ENCODE peak calls at places on chromosomes 3 and 15, in four cellular contexts. One of them, this sample, is unnamed.
A peak's percentile ranks its signal among the peaks of the same experiment; 100 is the strongest.

GRCh38 chr15:73851679-73852078 is 21.7 kb upstream of the TBC1D21 start:
- DNase-seq in CD8-positive, alpha-beta T cell: peak; percentile 5
- DNase-seq in bronchial epithelial cell: peak; percentile 49
- DNase-seq in dorsolateral prefrontal cortex: no peak
- DNase-seq in this sample: peak; percentile 50

GRCh38 chr3:72517804-72518442 is 330.3 kb downstream of the SHQ1 start:
- DNase-seq in CD8-positive, alpha-beta T cell: no peak
- DNase-seq in bronchial epithelial cell: no peak
- DNase-seq in dorsolateral prefrontal cortex: no peak
- DNase-seq in this sample: no peak

GRCh38 chr3:51434746-51435323 is 43.8 kb downstream of the RBM15B start:
- DNase-seq in bronchial epithelial cell: peak; percentile 66
- DNase-seq in CD8-positive, alpha-beta T cell: peak; percentile 1
- DNase-seq in dorsolateral prefrontal cortex: no peak
- DNase-seq in this sample: peak; percentile 43

GRCh38 chr15:50190166-50190570 is 8.2 kb downstream of the SLC27A2 start:
- DNase-seq in bronchial epithelial cell: no peak
- DNase-seq in CD8-positive, alpha-beta T cell: no peak
- DNase-seq in dorsolateral prefrontal cortex: no peak
- DNase-seq in this sample: no peak

GRCh38 chr3:82114589-82114988 is 353.1 kb upstream of the GBE1 start:
- DNase-seq in CD8-positive, alpha-beta T cell: no peak
- DNase-seq in bronchial epithelial cell: no peak
- DNase-seq in dorsolateral prefrontal cortex: no peak
- DNase-seq in this sample: no peak

GRCh38 chr3:66816110-66816761 is 181.9 kb upstream of the KBTBD8 start:
- DNase-seq in bronchial epithelial cell: peak; percentile 55
- DNase-seq in CD8-positive, alpha-beta T cell: no peak
- DNase-seq in dorsolateral prefrontal cortex: no peak
- DNase-seq in this sample: peak; percentile 13

GRCh38 chr3:13217736-13218540 is 144.7 kb upstream of the IQSEC1 start:
- DNase-seq in CD8-positive, alpha-beta T cell: no peak
- DNase-seq in bronchial epithelial cell: peak; percentile 90
- DNase-seq in dorsolateral prefrontal cortex: no peak
- DNase-seq in this sample: peak; percentile 87

GRCh38 chr15:53586815-53587214 is 172.6 kb downstream of the WDR72 start:
- DNase-seq in CD8-positive, alpha-beta T cell: no peak
- DNase-seq in dorsolateral prefrontal cortex: peak; percentile 58
- DNase-seq in bronchial epithelial cell: peak; percentile 49
- DNase-seq in this sample: peak; percentile 36

GRCh38 chr3:18233987-18234716 is 191.0 kb downstream of the SATB1 start:
- DNase-seq in bronchial epithelial cell: no peak
- DNase-seq in CD8-positive, alpha-beta T cell: no peak
- DNase-seq in dorsolateral prefrontal cortex: no peak
- DNase-seq in this sample: no peak

GRCh38 chr3:178436773-178437172 is 99.5 kb upstream of the KCNMB2 start:
- DNase-seq in dorsolateral prefrontal cortex: no peak
- DNase-seq in CD8-positive, alpha-beta T cell: no peak
- DNase-seq in bronchial epithelial cell: peak; percentile 46
- DNase-seq in this sample: no peak

GRCh38 chr3:129795596-129795995 is 97.9 kb downstream of the TMCC1 start:
- DNase-seq in CD8-positive, alpha-beta T cell: no peak
- DNase-seq in bronchial epithelial cell: peak; percentile 93
- DNase-seq in dorsolateral prefrontal cortex: no peak
- DNase-seq in this sample: peak; percentile 88

GRCh38 chr3:127393131-127393820 is 105.4 kb upstream of the PRR20G start:
- DNase-seq in CD8-positive, alpha-beta T cell: no peak
- DNase-seq in bronchial epithelial cell: no peak
- DNase-seq in dorsolateral prefrontal cortex: no peak
- DNase-seq in this sample: no peak

GRCh38 chr15:90642464-90643300 is 74.5 kb upstream of the BLM start:
- DNase-seq in bronchial epithelial cell: no peak
- DNase-seq in CD8-positive, alpha-beta T cell: no peak
- DNase-seq in dorsolateral prefrontal cortex: no peak
- DNase-seq in this sample: peak; percentile 79

GRCh38 chr3:46245155-46245554 is 2.9 kb downstream of the CCR3 start:
- DNase-seq in bronchial epithelial cell: no peak
- DNase-seq in CD8-positive, alpha-beta T cell: no peak
- DNase-seq in dorsolateral prefrontal cortex: no peak
- DNase-seq in this sample: no peak

GRCh38 chr15:99324082-99324620 is 72.9 kb downstream of the LRRC28 start:
- DNase-seq in bronchial epithelial cell: peak; percentile 91
- DNase-seq in CD8-positive, alpha-beta T cell: no peak
- DNase-seq in dorsolateral prefrontal cortex: no peak
- DNase-seq in this sample: peak; percentile 85

GRCh38 chr15:63678383-63678782 is 81.2 kb downstream of the FBXL22 start:
- DNase-seq in dorsolateral prefrontal cortex: no peak
- DNase-seq in bronchial epithelial cell: no peak
- DNase-seq in CD8-positive, alpha-beta T cell: no peak
- DNase-seq in this sample: no peak

GRCh38 chr15:99406120-99406519 is 154.8 kb downstream of the LRRC28 start:
- DNase-seq in dorsolateral prefrontal cortex: no peak
- DNase-seq in CD8-positive, alpha-beta T cell: no peak
- DNase-seq in bronchial epithelial cell: no peak
- DNase-seq in this sample: no peak

GRCh38 chr3:62638316-62638715 is 236.9 kb downstream of the CADPS start:
- DNase-seq in bronchial epithelial cell: no peak
- DNase-seq in dorsolateral prefrontal cortex: no peak
- DNase-seq in CD8-positive, alpha-beta T cell: no peak
- DNase-seq in this sample: no peak

GRCh38 chr3:141486735-141487418 is at the start of gene RASA2:
- DNase-seq in CD8-positive, alpha-beta T cell: peak; percentile 47
- DNase-seq in bronchial epithelial cell: peak; percentile 34
- DNase-seq in dorsolateral prefrontal cortex: peak; percentile 52
- DNase-seq in this sample: peak; percentile 64

GRCh38 chr3:194270627-194271458 is 80.3 kb downstream of the CPN2 start:
- DNase-seq in CD8-positive, alpha-beta T cell: no peak
- DNase-seq in bronchial epithelial cell: no peak
- DNase-seq in dorsolateral prefrontal cortex: peak; percentile 97
- DNase-seq in this sample: peak; percentile 35

GRCh38 chr15:41971893-41972340 is 440 bp downstream of the EHD4 start:
- DNase-seq in CD8-positive, alpha-beta T cell: no peak
- DNase-seq in dorsolateral prefrontal cortex: no peak
- DNase-seq in bronchial epithelial cell: no peak
- DNase-seq in this sample: no peak

GRCh38 chr3:156259896-156260788 is 139.8 kb downstream of the KCNAB1 start:
- DNase-seq in CD8-positive, alpha-beta T cell: no peak
- DNase-seq in bronchial epithelial cell: peak; percentile 27
- DNase-seq in dorsolateral prefrontal cortex: no peak
- DNase-seq in this sample: no peak

GRCh38 chr15:83670628-83671027 is 16.7 kb downstream of the ADAMTSL3 start:
- DNase-seq in bronchial epithelial cell: no peak
- DNase-seq in CD8-positive, alpha-beta T cell: no peak
- DNase-seq in dorsolateral prefrontal cortex: no peak
- DNase-seq in this sample: no peak

GRCh38 chr15:30962079-30962478 is 29.3 kb downstream of the MTMR10 start:
- DNase-seq in bronchial epithelial cell: peak; percentile 91
- DNase-seq in dorsolateral prefrontal cortex: no peak
- DNase-seq in CD8-positive, alpha-beta T cell: no peak
- DNase-seq in this sample: peak; percentile 75

GRCh38 chr3:169769287-169770181 is at the start of gene ACTRT3:
- DNase-seq in CD8-positive, alpha-beta T cell: peak; percentile 34
- DNase-seq in dorsolateral prefrontal cortex: peak; percentile 44
- DNase-seq in bronchial epithelial cell: peak; percentile 61
- DNase-seq in this sample: peak; percentile 73

GRCh38 chr3:167115331-167115934 is 264.7 kb downstream of the ZBBX start:
- DNase-seq in bronchial epithelial cell: no peak
- DNase-seq in dorsolateral prefrontal cortex: no peak
- DNase-seq in CD8-positive, alpha-beta T cell: no peak
- DNase-seq in this sample: no peak

GRCh38 chr15:32994810-32995424 is 199.6 kb downstream of the FMN1 start:
- DNase-seq in dorsolateral prefrontal cortex: no peak
- DNase-seq in bronchial epithelial cell: peak; percentile 55
- DNase-seq in CD8-positive, alpha-beta T cell: no peak
- DNase-seq in this sample: no peak

GRCh38 chr3:12710062-12710461 is 46.1 kb upstream of the RAF1 start:
- DNase-seq in CD8-positive, alpha-beta T cell: no peak
- DNase-seq in dorsolateral prefrontal cortex: no peak
- DNase-seq in bronchial epithelial cell: no peak
- DNase-seq in this sample: no peak

GRCh38 chr15:39232512-39232911 is 348.4 kb upstream of the THBS1 start:
- DNase-seq in CD8-positive, alpha-beta T cell: no peak
- DNase-seq in bronchial epithelial cell: peak; percentile 79
- DNase-seq in dorsolateral prefrontal cortex: no peak
- DNase-seq in this sample: peak; percentile 92

GRCh38 chr15:85477061-85477460 is 96.7 kb downstream of the AKAP13 start:
- DNase-seq in bronchial epithelial cell: peak; percentile 72
- DNase-seq in dorsolateral prefrontal cortex: no peak
- DNase-seq in CD8-positive, alpha-beta T cell: no peak
- DNase-seq in this sample: peak; percentile 73
- H3K4me3 ChIP-seq in bronchial epithelial cell: no peak overlapping the region
- H3K4me3 ChIP-seq in dorsolateral prefrontal cortex: no peak overlapping the region
- H3K4me3 ChIP-seq in CD8-positive, alpha-beta T cell: no peak overlapping the region
- H3K4me3 ChIP-seq in this sample: no peak overlapping the region

GRCh38 chr15:93608643-93609148 is 519.7 kb upstream of the RGMA start:
- DNase-seq in dorsolateral prefrontal cortex: no peak
- DNase-seq in CD8-positive, alpha-beta T cell: no peak
- DNase-seq in bronchial epithelial cell: no peak
- DNase-seq in this sample: no peak
- H3K4me3 ChIP-seq in dorsolateral prefrontal cortex: no peak overlapping the region
- H3K4me3 ChIP-seq in CD8-positive, alpha-beta T cell: no peak overlapping the region
- H3K4me3 ChIP-seq in bronchial epithelial cell: no peak overlapping the region
- H3K4me3 ChIP-seq in this sample: no peak overlapping the region

GRCh38 chr15:96123630-96124187 is 206.8 kb upstream of the NR2F2 start:
- DNase-seq in bronchial epithelial cell: no peak
- DNase-seq in dorsolateral prefrontal cortex: no peak
- DNase-seq in CD8-positive, alpha-beta T cell: no peak
- DNase-seq in this sample: no peak

GRCh38 chr15:96121521-96121920 is 209.0 kb upstream of the NR2F2 start:
- DNase-seq in CD8-positive, alpha-beta T cell: no peak
- DNase-seq in bronchial epithelial cell: no peak
- DNase-seq in dorsolateral prefrontal cortex: no peak
- DNase-seq in this sample: no peak

GRCh38 chr15:96122077-96123027 is 208.1 kb upstream of the NR2F2 start:
- DNase-seq in bronchial epithelial cell: peak; percentile 53
- DNase-seq in CD8-positive, alpha-beta T cell: no peak
- DNase-seq in dorsolateral prefrontal cortex: no peak
- DNase-seq in this sample: peak; percentile 60

GRCh38 chr15:96124436-96124835 is 206.1 kb upstream of the NR2F2 start:
- DNase-seq in dorsolateral prefrontal cortex: no peak
- DNase-seq in CD8-positive, alpha-beta T cell: no peak
- DNase-seq in bronchial epithelial cell: no peak
- DNase-seq in this sample: no peak

DNA sequence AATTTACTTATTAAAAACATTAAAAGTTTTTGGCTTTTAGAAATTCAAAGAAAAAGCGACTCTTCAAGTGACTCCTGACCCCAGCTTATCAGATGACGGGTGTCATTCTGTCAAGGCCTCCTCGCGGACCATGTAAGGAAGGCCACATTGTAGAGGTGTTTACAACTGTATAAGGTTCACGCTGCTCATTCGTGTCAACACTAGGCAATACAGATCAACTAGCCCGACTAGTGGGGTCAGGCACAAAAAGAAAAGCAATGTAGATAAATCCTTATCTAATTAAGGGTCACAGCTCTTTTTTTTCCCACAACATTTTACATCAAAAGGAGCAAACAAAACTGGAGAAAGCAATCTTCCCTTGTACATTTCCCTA is 207.5 kb upstream of the NR2F2 start:
- DNase-seq in CD8-positive, alpha-beta T cell: no peak
- DNase-seq in dorsolateral prefrontal cortex: no peak
- DNase-seq in bronchial epithelial cell: no peak
- DNase-seq in this sample: no peak
- H3K4me3 ChIP-seq in CD8-positive, alpha-beta T cell: no peak overlapping the region
- H3K4me3 ChIP-seq in dorsolateral prefrontal cortex: no peak overlapping the region
- H3K4me3 ChIP-seq in bronchial epithelial cell: no peak overlapping the region
- H3K4me3 ChIP-seq in this sample: no peak overlapping the region

GRCh38 chr3:23129062-23129461 is 74.1 kb upstream of the UBE2E2 start:
- DNase-seq in bronchial epithelial cell: no peak
- DNase-seq in dorsolateral prefrontal cortex: no peak
- DNase-seq in CD8-positive, alpha-beta T cell: no peak
- DNase-seq in this sample: no peak
- H3K4me3 ChIP-seq in bronchial epithelial cell: no peak overlapping the region
- H3K4me3 ChIP-seq in dorsolateral prefrontal cortex: no peak overlapping the region
- H3K4me3 ChIP-seq in CD8-positive, alpha-beta T cell: no peak overlapping the region
- H3K4me3 ChIP-seq in this sample: no peak overlapping the region

GRCh38 chr3:5194801-5195509 is 7.4 kb downstream of the EDEM1 start:
- DNase-seq in CD8-positive, alpha-beta T cell: no peak
- DNase-seq in dorsolateral prefrontal cortex: no peak
- DNase-seq in bronchial epithelial cell: peak; percentile 96
- DNase-seq in this sample: peak; percentile 90
- H3K4me3 ChIP-seq in CD8-positive, alpha-beta T cell: no peak overlapping the region
- H3K4me3 ChIP-seq in dorsolateral prefrontal cortex: no peak overlapping the region
- H3K4me3 ChIP-seq in bronchial epithelial cell: no peak overlapping the region
- H3K4me3 ChIP-seq in this sample: no peak overlapping the region

DNA sequence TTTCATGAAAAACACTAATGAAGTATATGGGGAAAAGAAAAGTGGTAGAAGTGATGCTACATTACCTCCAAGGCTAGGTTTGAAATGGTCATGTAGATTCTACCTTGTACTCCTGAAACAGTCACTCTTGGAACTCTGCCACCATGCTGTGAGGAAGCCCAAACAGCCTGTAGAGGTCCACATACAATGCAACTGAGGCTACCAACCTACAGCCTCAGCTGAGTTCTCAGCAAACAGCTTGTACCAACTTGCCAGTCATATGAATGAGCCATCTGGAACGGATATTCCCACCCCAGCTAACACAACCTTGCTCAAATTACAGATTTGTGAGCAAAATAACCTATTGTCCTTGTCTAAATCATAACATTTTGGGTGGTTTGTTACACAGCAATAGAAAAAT is 193.5 kb downstream of the ULK4 start:
- DNase-seq in bronchial epithelial cell: peak; percentile 85
- DNase-seq in dorsolateral prefrontal cortex: no peak
- DNase-seq in CD8-positive, alpha-beta T cell: no peak
- DNase-seq in this sample: peak; percentile 77
- H3K4me3 ChIP-seq in bronchial epithelial cell: no peak overlapping the region
- H3K4me3 ChIP-seq in dorsolateral prefrontal cortex: no peak overlapping the region
- H3K4me3 ChIP-seq in CD8-positive, alpha-beta T cell: no peak overlapping the region
- H3K4me3 ChIP-seq in this sample: no peak overlapping the region

GRCh38 chr3:52502808-52503350 is 7.7 kb downstream of the STAB1 start:
- DNase-seq in bronchial epithelial cell: no peak
- DNase-seq in CD8-positive, alpha-beta T cell: no peak
- DNase-seq in dorsolateral prefrontal cortex: no peak
- DNase-seq in this sample: no peak

GRCh38 chr3:52504977-52505376 is 9.8 kb downstream of the STAB1 start:
- DNase-seq in bronchial epithelial cell: no peak
- DNase-seq in CD8-positive, alpha-beta T cell: no peak
- DNase-seq in dorsolateral prefrontal cortex: no peak
- DNase-seq in this sample: no peak

GRCh38 chr3:52503788-52504424 is 8.8 kb downstream of the STAB1 start:
- DNase-seq in dorsolateral prefrontal cortex: no peak
- DNase-seq in bronchial epithelial cell: no peak
- DNase-seq in CD8-positive, alpha-beta T cell: no peak
- DNase-seq in this sample: no peak

GRCh38 chr3:52501046-52501445 is 5.9 kb downstream of the STAB1 start:
- DNase-seq in dorsolateral prefrontal cortex: no peak
- DNase-seq in bronchial epithelial cell: no peak
- DNase-seq in CD8-positive, alpha-beta T cell: no peak
- DNase-seq in this sample: no peak

DNA sequence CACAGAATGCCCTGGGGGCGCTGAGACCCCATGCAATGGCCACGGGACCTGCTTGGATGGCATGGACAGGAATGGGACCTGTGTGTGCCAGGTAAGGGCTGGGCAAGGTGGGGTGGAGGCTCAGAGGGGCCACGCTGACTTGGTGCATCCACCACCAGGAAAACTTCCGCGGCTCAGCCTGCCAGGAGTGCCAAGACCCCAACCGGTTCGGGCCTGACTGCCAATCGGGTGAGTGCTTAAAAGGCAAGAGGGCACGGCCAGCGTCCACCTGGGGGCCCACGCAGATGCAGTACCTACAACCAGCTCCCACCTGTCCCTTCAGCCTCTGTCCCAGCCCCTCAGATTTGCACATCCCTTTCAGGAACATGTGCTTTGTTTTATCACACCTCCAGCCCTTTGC is 6.9 kb downstream of the STAB1 start:
- DNase-seq in dorsolateral prefrontal cortex: no peak
- DNase-seq in CD8-positive, alpha-beta T cell: no peak
- DNase-seq in bronchial epithelial cell: no peak
- DNase-seq in this sample: no peak
- H3K4me3 ChIP-seq in dorsolateral prefrontal cortex: no peak overlapping the region
- H3K4me3 ChIP-seq in CD8-positive, alpha-beta T cell: no peak overlapping the region
- H3K4me3 ChIP-seq in bronchial epithelial cell: no peak overlapping the region
- H3K4me3 ChIP-seq in this sample: no peak overlapping the region